ENCODE peak calls at places on chromosomes 1 and 21, in nine cellular contexts. K is nephron progenitor cell; Q is neural crest cell; Y is D341Med; E is stimulated activated effector memory CD8-positive, alpha-beta T cell treated with anti-CD3 and anti-CD28 coated beads, Interleukin-12 subunit alpha, Interleukin-12 subunit beta, amount 100 ng/mL, for 72 hours; Z is activated naive CD8-positive, alpha-beta T cell treated with anti-CD3 and anti-CD28 coated beads, Interleukin-2, amount 50 U/mL, for 16 hours; M is stimulated activated CD8-positive, alpha-beta memory T cell treated with anti-CD3 and anti-CD28 coated beads, Interleukin-4, amount 100 ng/mL, for 24 hours; H is activated T-helper 1 cell treated with anti-CD3 and anti-CD28 coated beads, Interleukin-2, amount 50 U/mL, for 16 hours; W is skeletal muscle cell. P is an unnamed sample.

GRCh38 chr1:121448851-121449250 is 264.1 kb downstream of the SRGAP2C start:
- DNase-seq in K (no peak), Q (no peak), Y (no peak), E (no peak), Z (no peak), M (no peak), H (no peak), W (no peak), P (no peak)

GRCh38 chr1:229526695-229527094 is 18.6 kb upstream of the NUP133 start:
- DNase-seq in K (no peak), Q (no peak), Y (no peak), E (no peak), Z (no peak), M (no peak), H (no peak), W (no peak), P (no peak)

GRCh38 chr1:233614743-233615521 is 1.0 kb downstream of the KCNK1 start:
- DNase-seq in K (peak), Q (no peak), Y (no peak), E (no peak), Z (no peak), M (no peak), H (no peak), W (no peak), P (no peak)

GRCh38 chr21:42149656-42150457 is 69.1 kb upstream of the ABCG1 start:
- DNase-seq in K (no peak), Q (no peak), Y (no peak), E (no peak), Z (no peak), M (no peak), H (no peak), W (no peak), P (no peak)

GRCh38 chr21:43280949-43281633 is 112.3 kb downstream of the CRYAA start:
- DNase-seq in K (no peak), Q (no peak), Y (no peak), E (no peak), Z (no peak), M (no peak), H (no peak), W (no peak), P (no peak)

GRCh38 chr1:199176713-199177112 is 537.9 kb downstream of the PTPRC start:
- DNase-seq in K (no peak), Q (no peak), Y (no peak), E (no peak), Z (no peak), M (no peak), H (no peak), W (no peak), P (no peak)

GRCh38 chr21:14114251-14114650 is 96.5 kb downstream of the LIPI start:
- DNase-seq in K (no peak), Q (no peak), Y (no peak), E (no peak), Z (no peak), M (no peak), H (no peak), W (no peak), P (no peak)

GRCh38 chr1:239976130-239976968 is 115.3 kb upstream of the FMN2 start:
- DNase-seq in K (peak), Q (peak), Y (peak), E (peak), Z (no peak), M (peak), H (no peak), W (peak), P (peak)

P was measured in smooth muscle cell of the brain vasculature.